ENCODE peak calls at places on chromosomes 12 and 14, in nine cellular contexts. One of them, this sample, is unnamed.

GRCh38 chr14:105136401-105137322 is 31.9 kb downstream of the JAG2 start:
- DNase-seq in GM10248: no peak
- DNase-seq in GM12892: no peak
- DNase-seq in posterior cingulate gyrus: no peak
- DNase-seq in EL: no peak
- DNase-seq in NCI-H748 treated with DMSO at 0.1 percent for 48 hours: no peak
- DNase-seq in H54: no peak
- DNase-seq in NCI-H1092: no peak
- DNase-seq in left ventricle myocardium inferior: no peak
- DNase-seq in this sample: no peak

GRCh38 chr14:80996049-80996901 is 40.9 kb downstream of the TSHR start:
- DNase-seq in GM10248: peak; percentile 38
- DNase-seq in GM12892: no peak
- DNase-seq in posterior cingulate gyrus: peak; percentile 19
- DNase-seq in EL: peak; percentile 73
- DNase-seq in NCI-H748 treated with DMSO at 0.1 percent for 48 hours: peak; percentile 25
- DNase-seq in H54: peak; percentile 23
- DNase-seq in NCI-H1092: peak; percentile 68
- DNase-seq in left ventricle myocardium inferior: no peak
- DNase-seq in this sample: peak; percentile 43

GRCh38 chr14:100680439-100681051 is 46.1 kb upstream of the DLK1 start:
- DNase-seq in GM10248: no peak
- DNase-seq in GM12892: no peak
- DNase-seq in posterior cingulate gyrus: no peak
- DNase-seq in EL: peak; percentile 50
- DNase-seq in NCI-H748 treated with DMSO at 0.1 percent for 48 hours: no peak
- DNase-seq in H54: no peak
- DNase-seq in NCI-H1092: no peak
- DNase-seq in left ventricle myocardium inferior: no peak
- DNase-seq in this sample: no peak

GRCh38 chr14:87252103-87252502 is 740.9 kb downstream of the GALC start:
- DNase-seq in GM10248: no peak
- DNase-seq in GM12892: no peak
- DNase-seq in posterior cingulate gyrus: no peak
- DNase-seq in EL: no peak
- DNase-seq in NCI-H748 treated with DMSO at 0.1 percent for 48 hours: no peak
- DNase-seq in H54: no peak
- DNase-seq in NCI-H1092: no peak
- DNase-seq in left ventricle myocardium inferior: no peak
- DNase-seq in this sample: no peak

GRCh38 chr12:105107176-105107496 is 395 bp upstream of the WASHC4 start:
- DNase-seq in GM10248: no peak
- DNase-seq in GM12892: no peak
- DNase-seq in posterior cingulate gyrus: no peak
- DNase-seq in EL: peak; percentile 59
- DNase-seq in NCI-H748 treated with DMSO at 0.1 percent for 48 hours: peak; percentile 46
- DNase-seq in H54: no peak
- DNase-seq in NCI-H1092: no peak
- DNase-seq in left ventricle myocardium inferior: no peak
- DNase-seq in this sample: no peak

GRCh38 chr12:89731614-89732013 is 23.0 kb upstream of the ATP2B1 start:
- DNase-seq in GM10248: no peak
- DNase-seq in GM12892: no peak
- DNase-seq in posterior cingulate gyrus: no peak
- DNase-seq in EL: peak; percentile 80
- DNase-seq in NCI-H748 treated with DMSO at 0.1 percent for 48 hours: no peak
- DNase-seq in H54: no peak
- DNase-seq in NCI-H1092: no peak
- DNase-seq in left ventricle myocardium inferior: no peak
- DNase-seq in this sample: no peak

GRCh38 chr14:61925043-61925442 is 162.8 kb downstream of the SNAPC1 start:
- DNase-seq in GM10248: peak; percentile 15
- DNase-seq in GM12892: no peak
- DNase-seq in posterior cingulate gyrus: peak; percentile 14
- DNase-seq in EL: peak; percentile 58
- DNase-seq in NCI-H748 treated with DMSO at 0.1 percent for 48 hours: peak; percentile 47
- DNase-seq in H54: no peak
- DNase-seq in NCI-H1092: peak; percentile 29
- DNase-seq in left ventricle myocardium inferior: no peak
- DNase-seq in this sample: peak; percentile 64

GRCh38 chr12:24133385-24133784 is 183.9 kb upstream of the SOX5 start:
- DNase-seq in GM10248: no peak
- DNase-seq in GM12892: no peak
- DNase-seq in posterior cingulate gyrus: no peak
- DNase-seq in EL: no peak
- DNase-seq in NCI-H748 treated with DMSO at 0.1 percent for 48 hours: peak; percentile 26
- DNase-seq in H54: no peak
- DNase-seq in NCI-H1092: no peak
- DNase-seq in left ventricle myocardium inferior: no peak
- DNase-seq in this sample: no peak

GRCh38 chr14:21039059-21039422 is 3.1 kb upstream of the RNASE7 start:
- DNase-seq in GM10248: no peak
- DNase-seq in GM12892: no peak
- DNase-seq in posterior cingulate gyrus: peak; percentile 78
- DNase-seq in EL: peak; percentile 23
- DNase-seq in NCI-H748 treated with DMSO at 0.1 percent for 48 hours: no peak
- DNase-seq in H54: no peak
- DNase-seq in NCI-H1092: peak; percentile 14
- DNase-seq in left ventricle myocardium inferior: peak; percentile 88
- DNase-seq in this sample: no peak

This sample was measured in B cell.